ENCODE peak calls at places on chromosomes 12 and 14, in eight cellular contexts. M is colonic mucosa, H is PC-9, F is tibial artery, C is RWPE1, T is left lung, W is body of pancreas, Z is cardiac muscle cell. X is an unnamed sample.

GRCh38 chr12:1836854-1837411 is 16.6 kb downstream of the LRTM2 start:
- DNase-seq in F (no peak), H (peak), Z (no peak), C (no peak), M (no peak), W (no peak), T (no peak), X (no peak)

GRCh38 chr14:103108749-103109207 is 14.3 kb downstream of the EXOC3L4 start:
- DNase-seq in W (peak), F (no peak), H (peak), M (no peak), Z (no peak), T (peak), C (no peak), X (no peak)

GRCh38 chr12:96303656-96304055 is 96.6 kb downstream of the CDK17 start:
- DNase-seq in C (no peak), Z (no peak), F (no peak), W (no peak), H (no peak), M (no peak), T (no peak), X (no peak)

GRCh38 chr12:91361864-91362263 is 179.2 kb upstream of the DCN start:
- DNase-seq in T (no peak), M (no peak), Z (peak), F (no peak), W (no peak), H (no peak), C (peak), X (no peak)

GRCh38 chr12:15532364-15532977 is 210.2 kb downstream of the PTPRO start:
- DNase-seq in M (peak), C (peak), T (no peak), H (peak), F (no peak), Z (peak), W (peak), X (no peak)

GRCh38 chr14:33567736-33568124 is 383.1 kb downstream of the EGLN3 start:
- DNase-seq in Z (no peak), W (no peak), T (no peak), H (no peak), M (no peak), C (no peak), F (no peak), X (no peak)

GRCh38 chr14:60968099-60968498 is 12.8 kb downstream of the TRMT5 start:
- DNase-seq in M (no peak), F (no peak), Z (no peak), W (no peak), T (no peak), H (no peak), C (no peak), X (no peak)

GRCh38 chr14:38971258-38971921 is 131.6 kb downstream of the SEC23A start:
- DNase-seq in W (no peak), C (no peak), M (no peak), Z (no peak), F (no peak), T (no peak), H (no peak), X (no peak)

GRCh38 chr14:35332517-35333346 is 40.5 kb downstream of the PSMA6 start:
- DNase-seq in F (no peak), H (peak), T (peak), Z (no peak), M (peak), C (no peak), W (no peak), X (no peak)

GRCh38 chr14:21924479-21924878 is 250.9 kb upstream of the OR4E1 start:
- DNase-seq in Z (peak), H (no peak), T (no peak), F (no peak), M (no peak), C (no peak), W (no peak), X (no peak)

GRCh38 chr14:57692671-57693070 is 173.2 kb downstream of the SLC35F4 start:
- DNase-seq in W (no peak), H (no peak), T (no peak), F (no peak), Z (peak), C (peak), M (no peak), X (peak)

GRCh38 chr14:96273629-96274028 is 17.6 kb downstream of the BDKRB1 start:
- DNase-seq in T (no peak), M (no peak), H (no peak), F (no peak), Z (no peak), C (no peak), W (no peak), X (no peak)

GRCh38 chr12:68331500-68331868 is 678 bp downstream of the MDM1 start:
- DNase-seq in H (no peak), W (no peak), C (peak), T (no peak), Z (no peak), F (no peak), M (no peak), X (no peak)

GRCh38 chr12:1768585-1768984 is 51.8 kb upstream of the LRTM2 start:
- DNase-seq in F (no peak), M (no peak), W (no peak), H (no peak), Z (no peak), C (no peak), T (no peak), X (no peak)

GRCh38 chr12:89326260-89327040 is 25.9 kb downstream of the DUSP6 start:
- DNase-seq in H (no peak), C (no peak), T (no peak), M (no peak), W (no peak), Z (peak), F (no peak), X (no peak)

GRCh38 chr12:52032431-52032796 is 18.8 kb upstream of the NR4A1 start:
- DNase-seq in W (peak), C (no peak), M (peak), H (no peak), F (peak), Z (no peak), T (peak), X (no peak)

GRCh38 chr14:26872510-26872909 is 274.7 kb upstream of the NOVA1 start:
- DNase-seq in F (no peak), Z (peak), M (no peak), T (no peak), H (no peak), C (no peak), W (peak), X (no peak)

GRCh38 chr12:123533672-123534643 is at the start of gene RILPL1:
- DNase-seq in C (no peak), H (peak), M (peak), Z (peak), W (peak), F (peak), T (peak), X (no peak)

GRCh38 chr12:120365675-120366340 is 3.2 kb downstream of the MSI1 start:
- DNase-seq in M (peak), T (peak), Z (no peak), H (no peak), C (no peak), W (peak), F (no peak), X (no peak)

GRCh38 chr14:74867673-74868072 is 8.3 kb downstream of the PROX2 start:
- DNase-seq in Z (no peak), W (no peak), H (no peak), M (no peak), C (no peak), F (no peak), T (no peak), X (no peak)

GRCh38 chr14:103133213-103134140 is 10.2 kb downstream of the TNFAIP2 start:
- DNase-seq in W (no peak), H (no peak), C (no peak), M (no peak), T (no peak), F (no peak), Z (no peak), X (no peak)

GRCh38 chr14:62179367-62180018 is 417.3 kb downstream of the SNAPC1 start:
- DNase-seq in C (peak), H (peak), T (peak), W (peak), F (no peak), M (peak), Z (peak), X (peak)

GRCh38 chr12:52577316-52577715 is 3.7 kb upstream of the KRT74 start:
- DNase-seq in T (no peak), C (no peak), M (no peak), F (peak), Z (no peak), W (no peak), H (no peak), X (no peak)

GRCh38 chr12:6630696-6631095 is 5.1 kb downstream of the LPAR5 start:
- DNase-seq in C (no peak), Z (no peak), M (no peak), F (no peak), T (no peak), H (no peak), W (no peak), X (no peak)

GRCh38 chr12:20438307-20438779 is 70.0 kb downstream of the PDE3A start:
- DNase-seq in F (no peak), H (no peak), T (no peak), M (no peak), Z (no peak), C (no peak), W (no peak), X (no peak)
- H3K27ac ChIP-seq in F (peak), H (no peak), T (no peak), M (no peak), Z (no peak), C (no peak), W (no peak), X (no peak)

GRCh38 chr14:23547924-23548323 is 3.6 kb downstream of the ZFHX2 start:
- DNase-seq in Z (no peak), H (no peak), T (no peak), C (no peak), M (no peak), W (no peak), F (no peak), X (no peak)

GRCh38 chr14:23543403-23543802 is 8.2 kb downstream of the ZFHX2 start:
- DNase-seq in C (no peak), M (no peak), W (no peak), T (no peak), F (no peak), H (no peak), Z (no peak), X (no peak)

GRCh38 chr14:23544511-23545447 is 6.8 kb downstream of the ZFHX2 start:
- DNase-seq in T (no peak), H (no peak), C (no peak), Z (peak), F (no peak), W (no peak), M (peak), X (no peak)

GRCh38 chr14:23546450-23547035 is 5.0 kb downstream of the ZFHX2 start:
- DNase-seq in F (no peak), W (no peak), Z (no peak), M (no peak), H (no peak), T (no peak), C (no peak), X (no peak)

GRCh38 chr14:23545740-23546411 is 5.7 kb downstream of the ZFHX2 start:
- DNase-seq in H (no peak), T (no peak), W (no peak), Z (no peak), M (no peak), C (no peak), F (no peak), X (no peak)
- H3K27ac ChIP-seq in H (no peak), T (no peak), W (no peak), Z (no peak), M (no peak), C (no peak), F (no peak), X (no peak)

GRCh38 chr12:106113446-106114083 is 25.2 kb downstream of the NUAK1 start:
- DNase-seq in M (no peak), C (peak), W (no peak), H (no peak), T (no peak), F (no peak), Z (no peak), X (no peak)
- H3K27ac ChIP-seq in M (no peak), C (peak), W (no peak), H (peak), T (peak), F (peak), Z (no peak), X (peak)

DNA sequence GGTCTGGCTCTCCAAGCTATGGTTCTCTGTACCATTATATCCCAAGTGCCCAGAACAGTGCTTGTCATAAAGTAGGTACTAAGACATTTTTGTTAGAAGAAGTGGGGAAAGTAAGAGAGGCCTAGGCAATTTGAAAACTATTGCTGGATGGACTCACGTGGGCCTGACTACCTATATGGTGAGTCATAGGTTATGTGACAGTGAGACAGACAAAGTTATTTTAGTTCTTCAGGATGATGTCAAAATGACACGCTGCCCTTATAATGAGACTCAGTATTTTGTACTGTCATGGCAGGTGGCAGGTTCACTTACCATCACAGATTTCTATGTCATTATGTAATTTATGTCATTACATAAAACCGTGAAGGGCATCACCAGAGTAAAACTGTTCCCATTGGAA is 53.1 kb downstream of the PARP11 start:
- DNase-seq in Z (no peak), T (no peak), F (no peak), M (no peak), C (peak), H (no peak), W (no peak), X (no peak)
- H3K27ac ChIP-seq in Z (no peak), T (no peak), F (no peak), M (no peak), C (no peak), H (no peak), W (no peak), X (no peak)

DNA sequence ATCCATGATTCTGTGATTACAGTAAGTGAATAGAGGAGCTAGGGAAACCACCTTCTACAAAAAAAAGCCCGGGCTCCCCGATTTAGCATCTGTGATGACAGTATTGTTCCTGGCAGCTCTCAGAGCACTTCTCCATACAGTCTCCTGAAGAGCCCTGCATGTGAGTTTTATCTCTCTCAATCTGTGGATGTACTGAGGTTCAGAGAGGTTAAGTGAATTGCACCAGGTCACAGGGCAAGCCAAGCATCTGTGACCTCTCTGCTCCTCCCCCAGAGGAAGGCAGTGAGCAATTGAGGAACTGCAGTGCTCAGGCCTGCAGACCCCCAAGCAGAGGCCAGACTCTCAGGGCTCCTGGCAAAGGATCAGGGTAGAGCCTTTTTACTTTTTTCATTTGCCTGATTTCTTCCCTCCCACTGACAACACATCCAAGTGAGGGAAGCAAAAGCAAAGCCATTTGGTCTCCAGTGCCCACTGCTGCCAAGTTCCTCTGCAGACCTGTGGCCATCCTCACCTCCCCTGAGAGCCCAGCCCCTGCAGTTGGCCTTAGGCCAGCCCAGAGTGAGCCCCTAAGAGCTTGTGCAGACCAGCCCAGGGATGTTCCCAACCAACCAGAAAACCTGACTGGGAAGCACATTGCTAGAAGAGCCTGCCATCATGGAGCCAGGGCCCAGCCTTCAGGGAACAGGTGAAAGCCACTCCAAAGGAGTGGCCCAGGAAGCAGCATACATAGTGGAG is 47.6 kb upstream of the PNMA1 start:
- DNase-seq in C (no peak), T (no peak), Z (no peak), H (no peak), F (no peak), M (no peak), W (no peak), X (no peak)
- H3K27ac ChIP-seq in C (peak), T (peak), Z (peak), H (peak), F (peak), M (peak), W (peak), X (no peak)

GRCh38 chr12:49190317-49190716 is 1.4 kb upstream of the TUBA1A start:
- DNase-seq in F (peak), C (no peak), T (no peak), W (no peak), H (no peak), M (no peak), Z (no peak), X (no peak)

GRCh38 chr12:49188205-49188915 is 520 bp downstream of the TUBA1A start:
- DNase-seq in F (peak), W (peak), Z (peak), H (peak), M (peak), C (peak), T (peak), X (no peak)

GRCh38 chr12:49187184-49187583 is 1.7 kb downstream of the TUBA1A start:
- DNase-seq in W (peak), M (peak), Z (no peak), F (peak), C (no peak), H (no peak), T (no peak), X (no peak)

GRCh38 chr12:49188916-49189367 is at the start of gene TUBA1A:
- DNase-seq in W (peak), H (peak), T (peak), Z (peak), C (peak), M (peak), F (peak), X (peak)

DNA sequence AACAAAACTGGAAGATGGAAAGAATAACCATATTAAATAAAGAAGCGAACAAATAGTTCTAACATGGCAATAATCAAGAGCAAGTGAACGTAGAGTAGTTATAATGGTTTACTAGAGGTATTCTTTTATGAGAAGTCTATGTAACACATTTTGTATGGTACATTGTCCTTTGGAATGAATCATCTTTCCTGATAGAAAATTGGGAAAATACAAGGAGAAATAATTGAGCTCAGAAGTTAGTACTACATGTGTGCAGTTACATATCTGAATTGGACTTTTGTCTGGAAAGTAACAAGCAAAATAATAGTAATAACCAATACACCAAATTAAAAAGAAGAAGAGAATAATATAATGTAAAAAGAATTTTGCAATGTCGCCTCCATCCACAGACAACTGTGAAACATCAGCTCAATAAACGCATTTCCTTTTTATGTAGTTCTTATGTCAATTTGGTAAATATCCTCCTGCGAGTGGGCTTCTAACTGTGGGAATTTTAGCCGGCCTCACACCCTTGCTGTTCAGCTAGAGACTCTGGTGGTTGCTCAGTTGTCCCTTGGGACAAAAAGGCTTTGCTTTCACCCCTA is 943 bp upstream of the TUBA1A start:
- DNase-seq in C (no peak), H (no peak), W (no peak), M (no peak), T (no peak), Z (no peak), F (no peak), X (no peak)
- H3K27ac ChIP-seq in C (no peak), H (no peak), W (no peak), M (peak), T (peak), Z (no peak), F (peak), X (no peak)

GRCh38 chr12:57094194-57095160 is 5.6 kb downstream of the NAB2 start:
- DNase-seq in T (no peak), F (no peak), H (no peak), C (no peak), M (no peak), W (no peak), Z (no peak), X (no peak)
- H3K27ac ChIP-seq in T (peak), F (peak), H (no peak), C (peak), M (peak), W (no peak), Z (peak), X (peak)

X was measured in epithelial cell of prostate.